ENCODE peak calls at places on chromosomes 7 and 10, in five cellular contexts. Z is suprapubic skin; A is NCI-H1105 treated with DMSO at 0.1 percent for 48 hours; M is midbrain; K is stimulated activated CD8-positive, alpha-beta memory T cell treated with anti-CD3 and anti-CD28 coated beads, Interleukin-2, amount 100 ng/mL, for 1 hour. C is an unnamed sample.

GRCh38 chr7:48299580-48300169 is 128.4 kb downstream of the ABCA13 start:
- DNase-seq in Z (no peak), A (peak; percentile 66), M (peak; percentile 68), K (no peak), C (no peak)

GRCh38 chr7:20121404-20121803 is 95.8 kb downstream of the MACC1 start:
- DNase-seq in Z (no peak), A (no peak), M (no peak), K (no peak), C (no peak)

GRCh38 chr7:37284805-37285211 is 163.9 kb downstream of the ELMO1 start:
- DNase-seq in Z (no peak), A (peak; percentile 54), M (peak; percentile 86), K (no peak), C (no peak)

GRCh38 chr7:64494912-64495461 is 67.9 kb downstream of the ZNF680 start:
- DNase-seq in Z (no peak), A (no peak), M (peak; percentile 19), K (no peak), C (no peak)

GRCh38 chr10:126198681-126199080 is 189.6 kb downstream of the ADAM12 start:
- DNase-seq in Z (no peak), A (no peak), M (no peak), K (no peak), C (no peak)

GRCh38 chr7:141685285-141686035 is 16.5 kb downstream of the DENND11 start:
- DNase-seq in Z (no peak), A (no peak), M (peak; percentile 55), K (no peak), C (peak; percentile 37)

GRCh38 chr10:97013568-97013967 is 172.2 kb downstream of the SLIT1 start:
- DNase-seq in Z (no peak), A (no peak), M (no peak), K (no peak), C (no peak)

GRCh38 chr7:15725036-15725435 is 38.6 kb upstream of the MEOX2 start:
- DNase-seq in Z (no peak), A (no peak), M (no peak), K (no peak), C (no peak)

GRCh38 chr7:100247152-100247757 is 27.5 kb downstream of the PVRIG start:
- DNase-seq in Z (no peak), A (peak; percentile 70), M (no peak), K (no peak), C (no peak)

GRCh38 chr10:78714225-78714624 is 354.5 kb upstream of the ZMIZ1 start:
- DNase-seq in Z (no peak), A (no peak), M (no peak), K (no peak), C (no peak)

GRCh38 chr7:43756368-43757072 is 2.0 kb upstream of the BLVRA start:
- DNase-seq in Z (no peak), A (no peak), M (no peak), K (no peak), C (no peak)

GRCh38 chr10:114856544-114857287 is 35.1 kb downstream of the FHIP2A start:
- DNase-seq in Z (no peak), A (no peak), M (no peak), K (no peak), C (peak; percentile 45)

GRCh38 chr10:103592186-103593021 is 98.9 kb downstream of the NEURL1 start:
- DNase-seq in Z (no peak), A (peak; percentile 0), M (peak; percentile 10), K (peak; percentile 12), C (no peak)

GRCh38 chr7:183496-183895 is 8.9 kb upstream of the FAM20C start:
- DNase-seq in Z (no peak), A (no peak), M (no peak), K (no peak), C (no peak)

GRCh38 chr10:43448742-43449141 is 11.8 kb downstream of the ZNF487 start:
- DNase-seq in Z (no peak), A (no peak), M (no peak), K (no peak), C (no peak)

GRCh38 chr10:15758618-15759017 is 38.9 kb upstream of the ITGA8 start:
- DNase-seq in Z (no peak), A (no peak), M (no peak), K (no peak), C (no peak)

GRCh38 chr7:35906191-35906908 is 105.5 kb downstream of the SEPTIN7 start:
- DNase-seq in Z (no peak), A (peak; percentile 87), M (peak; percentile 87), K (peak; percentile 38), C (peak; percentile 35)